ENCODE peak calls at places on chromosomes 5 and 9, in four cellular contexts. F is iPS DF 6.9, Q is H9, T is PC-3. X is an unnamed sample. For H3K4me1, the result is how much of the 10 kb centered on the place peaks cover.

GRCh38 chr5:17723876-17724275 is 89.6 kb downstream of the TAF11L14 start:
- DNase-seq in T (no peak), F (no peak), Q (no peak), X (no peak)

GRCh38 chr5:151912360-151912759 is 12.3 kb downstream of the GLRA1 start:
- DNase-seq in T (peak), F (no peak), Q (no peak), X (no peak)

GRCh38 chr5:134059758-134060495 is 54.6 kb upstream of the TCF7 start:
- DNase-seq in Q (no peak), T (no peak), F (no peak), X (no peak)

GRCh38 chr9:108060165-108060564 is 570.6 kb upstream of the KLF4 start:
- DNase-seq in Q (no peak), F (no peak), T (no peak), X (no peak)

GRCh38 chr5:81895312-81895711 is 76.5 kb upstream of the ATG10 start:
- DNase-seq in F (no peak), T (no peak), Q (no peak), X (peak)

GRCh38 chr9:137430723-137431415 is 7.7 kb downstream of the NOXA1 start:
- DNase-seq in T (no peak), Q (no peak), F (no peak), X (no peak)

GRCh38 chr9:34240021-34240420 is 61.2 kb downstream of the UBAP1 start:
- DNase-seq in T (no peak), F (no peak), Q (no peak), X (no peak)

GRCh38 chr5:164672931-164673694 is 1167.7 kb downstream of the MAT2B start:
- DNase-seq in Q (no peak), F (no peak), T (peak), X (peak)

GRCh38 chr9:88791105-88791805 is 200.0 kb upstream of the S1PR3 start:
- DNase-seq in F (no peak), Q (no peak), T (peak), X (peak)

GRCh38 chr5:96026334-96027065 is 64.8 kb upstream of the ELL2 start:
- DNase-seq in F (no peak), Q (no peak), T (peak), X (peak)

GRCh38 chr5:81525690-81526089 is 131.8 kb upstream of the ACOT12 start:
- DNase-seq in Q (no peak), T (peak), F (no peak), X (peak)

GRCh38 chr5:17000296-17000939 is 64.3 kb upstream of the MYO10 start:
- DNase-seq in F (no peak), T (peak), Q (no peak), X (peak)

GRCh38 chr9:96565684-96566360 is 53.8 kb downstream of the CDC14B start:
- DNase-seq in F (no peak), Q (no peak), T (no peak), X (peak)

GRCh38 chr9:85408494-85408893 is 333.3 kb downstream of the AGTPBP1 start:
- DNase-seq in T (peak), F (no peak), Q (no peak), X (no peak)

GRCh38 chr9:92236915-92237314 is 56.6 kb downstream of the IARS1 start:
- DNase-seq in Q (no peak), T (no peak), F (no peak), X (no peak)

GRCh38 chr9:38419216-38419615 is 5.0 kb downstream of the IGFBPL1 start:
- DNase-seq in Q (no peak), T (no peak), F (no peak), X (no peak)

GRCh38 chr5:33338336-33339110 is 102.2 kb upstream of the TARS1 start:
- DNase-seq in T (no peak), Q (no peak), F (no peak), X (no peak)

GRCh38 chr5:119290161-119290569 is 65.7 kb upstream of the TNFAIP8 start:
- DNase-seq in Q (no peak), T (no peak), F (no peak), X (no peak)

GRCh38 chr9:76866689-76867088 is 39.2 kb downstream of the PRUNE2 start:
- DNase-seq in F (no peak), Q (no peak), T (peak), X (peak)

GRCh38 chr9:88429595-88430430 is 41.6 kb downstream of the SPIN1 start:
- DNase-seq in Q (no peak), T (no peak), F (no peak), X (no peak)

GRCh38 chr9:68560131-68560844 is 19.6 kb upstream of the TMEM252 start:
- DNase-seq in T (peak), Q (peak), F (peak), X (no peak)

GRCh38 chr5:9104576-9105339 is 441.1 kb downstream of the SEMA5A start:
- DNase-seq in T (no peak), Q (no peak), F (no peak), X (peak)

GRCh38 chr5:72252008-72252407 is 68.0 kb downstream of the MRPS27 start:
- DNase-seq in Q (no peak), T (no peak), F (no peak), X (no peak)

GRCh38 chr5:178403956-178404600 is 171.5 kb upstream of the PHYKPL start:
- DNase-seq in T (no peak), Q (no peak), F (no peak), X (no peak)

GRCh38 chr9:35616681-35617459 is 1.3 kb downstream of the CD72 start:
- DNase-seq in Q (peak), F (no peak), T (no peak), X (peak)

GRCh38 chr5:62627901-62628300 is 49.3 kb downstream of the LRRC70 start:
- DNase-seq in T (no peak), F (no peak), Q (no peak), X (no peak)

GRCh38 chr9:135224286-135224871 is 136.9 kb downstream of the OLFM1 start:
- DNase-seq in T (no peak), F (no peak), Q (no peak), X (no peak)

GRCh38 chr5:95084757-95085156 is 200.1 kb downstream of the MCTP1 start:
- DNase-seq in F (no peak), Q (no peak), T (peak), X (no peak)

GRCh38 chr5:158619083-158619788 is 480.5 kb downstream of the EBF1 start:
- DNase-seq in T (no peak), Q (no peak), F (no peak), X (peak)

GRCh38 chr9:121331549-121331948 is 38.5 kb downstream of the STOM start:
- DNase-seq in Q (no peak), T (no peak), F (no peak), X (peak)

GRCh38 chr5:42666821-42667325 is 89.7 kb upstream of the CCDC152 start:
- DNase-seq in F (no peak), T (no peak), Q (no peak), X (no peak)

GRCh38 chr5:33608476-33609026 is 167.8 kb downstream of the TARS1 start:
- DNase-seq in Q (no peak), F (no peak), T (no peak), X (no peak)

GRCh38 chr5:93512799-93513198 is 68.2 kb downstream of the NR2F1-AS1 start:
- DNase-seq in T (peak), Q (no peak), F (no peak), X (peak)

GRCh38 chr5:2899311-2899710 is 147.8 kb upstream of the IRX2 start:
- DNase-seq in F (no peak), T (no peak), Q (peak), X (no peak)

GRCh38 chr9:133945314-133945975 is 46.7 kb downstream of the VAV2 start:
- DNase-seq in F (no peak), Q (no peak), T (no peak), X (no peak)

GRCh38 chr9:133945977-133946753 is 46.0 kb downstream of the VAV2 start:
- DNase-seq in F (no peak), Q (no peak), T (no peak), X (no peak)

GRCh38 chr9:133943781-133944745 is 48.1 kb downstream of the VAV2 start:
- DNase-seq in F (no peak), T (no peak), Q (no peak), X (peak)

GRCh38 chr9:133943036-133943780 is 48.9 kb downstream of the VAV2 start:
- DNase-seq in F (no peak), T (no peak), Q (no peak), X (no peak)

DNA sequence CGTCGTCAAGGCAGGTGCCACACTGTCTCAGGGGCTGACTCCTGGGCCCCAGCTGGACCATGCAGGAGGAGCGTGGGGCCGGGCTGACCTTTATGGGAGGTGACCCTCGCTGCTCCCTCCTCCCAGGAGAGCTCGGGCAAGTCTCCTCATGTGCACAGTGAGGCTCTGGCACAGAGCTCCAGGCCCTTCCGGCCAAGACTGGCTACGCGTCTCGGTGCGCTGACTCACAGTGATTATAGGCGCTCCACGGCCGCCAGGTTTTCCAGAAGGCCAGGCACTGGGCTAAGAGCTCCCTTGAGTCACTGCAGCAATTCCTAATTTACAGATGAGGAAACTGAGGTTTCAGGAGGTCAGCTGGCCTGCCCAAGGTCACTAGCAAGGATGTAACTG is 47.4 kb downstream of the VAV2 start:
- DNase-seq in F (no peak), Q (no peak), T (peak), X (peak)
- H3K4me1 ChIP-seq in F (under half), Q (under half), T (under half), X (under half)

DNA sequence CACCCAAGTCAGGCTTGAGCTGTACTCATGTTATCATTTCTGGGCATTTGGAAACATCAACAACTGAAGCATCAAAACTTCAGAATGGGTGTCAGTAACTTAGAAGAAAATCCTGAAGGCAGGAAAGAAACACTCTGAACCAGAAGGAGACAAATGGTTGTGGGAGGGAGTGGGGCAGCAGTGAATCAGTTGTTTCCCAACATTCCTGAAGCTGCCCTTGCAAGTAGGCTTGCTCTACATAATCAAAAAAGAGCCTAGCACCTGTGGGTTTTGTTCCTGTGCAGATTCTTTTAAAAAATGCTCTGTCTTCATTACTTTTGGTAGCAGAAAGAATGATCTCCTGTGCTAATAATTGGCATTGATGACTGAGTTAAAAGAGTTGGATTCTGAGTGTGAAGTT is 424.2 kb upstream of the GRIA1 start:
- DNase-seq in F (no peak), Q (no peak), T (no peak), X (no peak)
- H3K4me1 ChIP-seq in F (under half), Q (under half), T (under half), X (under half)

DNA sequence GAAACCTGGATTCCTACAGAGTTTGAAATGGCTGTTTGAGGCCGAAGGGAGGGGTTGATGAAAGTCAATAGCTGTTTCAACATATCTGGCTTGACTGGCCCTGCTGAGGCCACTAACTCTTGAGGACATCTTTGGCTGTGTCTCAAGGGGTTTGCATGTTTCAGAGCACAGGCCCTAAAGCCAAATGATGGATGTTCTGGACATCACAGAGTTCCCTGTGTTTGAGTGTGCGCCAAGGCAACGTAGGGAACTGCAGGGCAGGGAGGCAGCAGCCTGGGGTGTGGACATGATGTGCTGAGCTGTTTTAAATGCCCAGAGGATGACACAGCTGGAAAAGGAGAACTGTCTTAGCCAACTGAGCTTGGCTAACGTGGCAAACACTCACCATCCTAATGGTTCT is 89.6 kb downstream of the RAPGEF1 start:
- DNase-seq in T (no peak), Q (no peak), F (no peak), X (peak)
- H3K4me1 ChIP-seq in T (under half), Q (under half), F (under half), X (under half)

GRCh38 chr9:113598451-113598850 is 134.9 kb downstream of the RGS3 start:
- DNase-seq in F (no peak), Q (peak), T (no peak), X (no peak)

GRCh38 chr9:113599647-113600476 is 136.3 kb downstream of the RGS3 start:
- DNase-seq in T (no peak), F (no peak), Q (peak), X (peak)

GRCh38 chr9:113598883-113599282 is 135.4 kb downstream of the RGS3 start:
- DNase-seq in F (no peak), T (no peak), Q (peak), X (no peak)

GRCh38 chr9:113596616-113597320 is 133.2 kb downstream of the RGS3 start:
- DNase-seq in Q (no peak), T (no peak), F (no peak), X (no peak)

GRCh38 chr9:113597390-113598241 is 134.1 kb downstream of the RGS3 start:
- DNase-seq in T (no peak), Q (peak), F (no peak), X (no peak)
- H3K4me1 ChIP-seq in T (under half), Q (under half), F (under half), X (half or more)

X was measured in adipocyte.